ENCODE peak calls at places on chromosomes 13 and 19, in ten cellular contexts. E is breast epithelium, X is lung, V is mucosa of descending colon, L is astrocyte, Y is keratinocyte, U is bronchial epithelial cell, D is Calu3, I is neural progenitor cell, R is suprapubic skin. O is an unnamed sample.

GRCh38 chr13:41127746-41128145 is 4.9 kb downstream of the KBTBD6 start:
- DNase-seq in V (no peak), E (no peak), X (no peak), I (no peak), R (no peak), L (no peak), D (no peak), U (no peak), Y (no peak), O (no peak)

GRCh38 chr19:17109962-17110598 is 34.5 kb downstream of the MYO9B start:
- DNase-seq in R (no peak), L (no peak), Y (no peak), I (no peak), V (peak; percentile 52), D (no peak), E (no peak), U (no peak), X (peak; percentile 72), O (no peak)

GRCh38 chr13:41231786-41232185 is 31.6 kb downstream of the MTRF1 start:
- DNase-seq in Y (no peak), R (no peak), L (peak; percentile 6), X (peak; percentile 39), D (peak; percentile 54), I (no peak), U (peak; percentile 28), E (no peak), V (peak; percentile 80), O (no peak)

GRCh38 chr19:32916969-32917611 is 47.5 kb upstream of the SLC7A9 start:
- DNase-seq in L (no peak), E (no peak), X (no peak), V (no peak), D (no peak), R (no peak), I (no peak), Y (no peak), U (no peak), O (no peak)

GRCh38 chr19:41696402-41697197 is 8.5 kb upstream of the CEACAM7 start:
- DNase-seq in Y (no peak), D (peak; percentile 46), X (no peak), E (no peak), R (peak; percentile 62), I (no peak), U (no peak), V (peak; percentile 73), L (no peak), O (no peak)

GRCh38 chr19:36418287-36419001 is at the start of gene ZFP82:
- DNase-seq in E (peak; percentile 31), U (peak; percentile 37), D (no peak), L (peak; percentile 68), I (peak; percentile 95), X (peak; percentile 70), R (peak; percentile 83), Y (no peak), V (peak; percentile 78), O (peak; percentile 69)

GRCh38 chr13:43686557-43686956 is 100.2 kb downstream of the ENOX1 start:
- DNase-seq in X (no peak), L (peak; percentile 76), R (no peak), E (no peak), U (peak; percentile 80), Y (no peak), V (no peak), I (no peak), D (no peak), O (no peak)

GRCh38 chr13:49060698-49061387 is 85.1 kb downstream of the FNDC3A start:
- DNase-seq in I (no peak), E (no peak), X (no peak), L (no peak), D (no peak), U (peak; percentile 71), R (no peak), V (no peak), Y (no peak), O (no peak)

GRCh38 chr13:52827839-52828238 is 20.6 kb downstream of the PCDH8 start:
- DNase-seq in V (no peak), X (no peak), U (no peak), R (no peak), I (no peak), Y (no peak), E (no peak), L (no peak), D (no peak), O (no peak)

GRCh38 chr19:35142531-35143230 is 374 bp upstream of the FXYD7 start:
- DNase-seq in L (no peak), X (no peak), I (peak; percentile 84), U (no peak), Y (no peak), V (peak; percentile 65), E (no peak), R (no peak), D (peak; percentile 82), O (peak; percentile 69)

GRCh38 chr13:105341256-105341655 is 1194.2 kb downstream of the EFNB2 start:
- DNase-seq in V (no peak), I (no peak), X (no peak), L (no peak), D (no peak), U (no peak), Y (no peak), E (no peak), R (no peak), O (no peak)

GRCh38 chr19:50994129-50994528 is 7.3 kb downstream of the KLK8 start:
- DNase-seq in U (no peak), E (no peak), D (no peak), I (no peak), L (no peak), V (no peak), Y (no peak), X (no peak), R (no peak), O (no peak)

GRCh38 chr13:23859455-23859854 is 29.7 kb downstream of the MIPEP start:
- DNase-seq in U (peak; percentile 72), D (no peak), V (no peak), X (no peak), I (no peak), E (no peak), L (no peak), Y (no peak), R (no peak), O (no peak)

GRCh38 chr19:11263726-11264125 is 1.4 kb upstream of the DOCK6 start:
- DNase-seq in R (no peak), L (no peak), Y (no peak), U (no peak), V (no peak), E (no peak), I (no peak), X (no peak), D (no peak), O (no peak)

GRCh38 chr13:44932850-44933251 is 56.4 kb downstream of the NUFIP1 start:
- DNase-seq in E (no peak), I (no peak), X (no peak), Y (no peak), V (no peak), D (no peak), L (peak; percentile 60), U (peak; percentile 71), R (peak; percentile 15), O (no peak)

GRCh38 chr13:111280666-111281577 is 39.5 kb upstream of the TEX29 start:
- DNase-seq in U (peak; percentile 30), L (peak; percentile 72), D (no peak), E (no peak), I (no peak), V (no peak), Y (no peak), X (peak; percentile 13), R (no peak), O (no peak)

DNA sequence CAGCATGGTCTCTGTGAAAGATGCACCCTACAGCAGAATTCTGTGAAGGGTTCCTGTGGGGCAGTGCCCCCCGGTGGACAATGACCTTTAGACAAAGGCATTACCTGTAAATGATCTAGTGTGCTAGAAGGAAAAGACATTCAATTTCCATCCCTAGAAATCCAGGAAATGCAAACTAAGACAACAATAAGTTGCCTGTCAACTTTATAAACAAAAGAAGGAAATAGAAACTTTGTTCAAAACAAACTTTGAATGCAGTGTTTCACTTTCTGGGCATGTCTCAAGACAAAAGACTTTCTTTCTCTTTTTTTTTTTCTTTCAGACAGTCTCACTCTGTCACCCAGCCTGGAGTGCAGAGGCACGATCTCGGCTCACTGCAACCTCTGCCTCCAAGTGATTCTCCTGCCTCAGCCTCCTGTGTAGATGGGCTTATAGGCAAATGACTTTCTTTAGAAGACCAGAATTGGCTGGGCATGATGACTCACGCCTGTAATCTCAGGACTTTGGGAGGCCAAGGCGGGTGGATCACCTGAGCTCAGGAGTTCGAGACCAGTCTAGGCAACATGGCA is 15.5 kb downstream of the TEX101 start:
- DNase-seq in X (no peak), L (no peak), E (no peak), D (peak; percentile 75), I (no peak), Y (no peak), V (peak; percentile 41), R (no peak), U (no peak), O (no peak)
- TF ChIP-seq CTCF in X (no peak), L (no peak), E (no peak), D (peak; percentile 27), I (peak; percentile 32), Y (no peak), V (no peak), R (no peak), U (no peak), O (no peak)

DNA sequence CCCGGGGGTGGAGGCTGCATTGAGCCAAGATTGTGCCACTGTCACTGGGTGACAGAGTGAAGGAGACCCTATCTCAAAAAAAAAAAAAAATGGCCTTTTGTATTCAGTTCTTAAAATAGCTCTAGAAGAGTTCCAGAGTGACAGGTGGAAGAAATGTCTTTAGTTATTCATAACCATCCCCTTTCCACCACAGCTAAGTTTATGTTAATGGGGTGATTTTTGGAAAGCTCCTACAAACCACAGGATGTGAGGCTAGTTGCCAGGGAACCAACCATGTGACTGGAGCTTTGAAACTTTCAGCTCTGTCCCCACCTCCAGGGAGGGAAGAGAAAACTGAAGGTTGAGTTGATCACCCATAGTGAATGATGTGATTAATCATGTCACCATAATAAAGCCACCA is 6.9 kb downstream of the ZNF490 start:
- DNase-seq in X (no peak), D (no peak), I (no peak), E (no peak), Y (no peak), L (peak; percentile 80), U (no peak), V (no peak), R (no peak), O (no peak)
- TF ChIP-seq CTCF in X (no peak), D (no peak), I (no peak), E (no peak), Y (no peak), L (no peak), U (no peak), V (no peak), R (no peak), O (no peak)

DNA sequence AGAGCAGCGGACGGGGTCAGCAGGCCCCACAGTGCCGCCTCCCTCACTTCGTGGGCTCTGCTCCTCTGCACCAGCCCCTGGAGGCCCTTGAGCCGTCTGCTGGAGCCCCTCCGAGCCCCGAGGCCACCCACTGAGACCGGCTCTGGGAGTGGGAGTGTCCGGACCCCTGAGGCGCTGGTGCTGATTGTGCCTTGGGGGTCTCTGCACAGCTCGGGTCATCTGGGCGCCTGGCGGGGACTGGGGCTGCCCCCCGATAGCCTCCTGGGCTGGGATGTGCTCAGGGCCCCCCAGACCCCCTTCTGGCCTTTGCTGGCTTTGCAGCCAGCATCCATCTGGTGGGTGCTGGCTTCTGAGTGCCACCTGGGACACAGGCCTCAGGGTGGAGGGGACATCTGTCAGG is 15.4 kb downstream of the CBARP start:
- DNase-seq in V (no peak), X (no peak), U (no peak), L (no peak), R (no peak), Y (no peak), D (no peak), I (no peak), E (no peak), O (no peak)
- TF ChIP-seq CTCF in V (no peak), X (no peak), U (no peak), L (no peak), R (no peak), Y (no peak), D (no peak), I (no peak), E (no peak), O (no peak)

GRCh38 chr13:81540777-81541176 is 1199.9 kb upstream of the SPRY2 start:
- DNase-seq in Y (no peak), V (no peak), R (no peak), D (no peak), U (peak; percentile 7), I (peak; percentile 13), X (no peak), L (no peak), E (no peak), O (no peak)
- TF ChIP-seq CTCF in Y (peak; percentile 32), V (no peak), R (no peak), D (no peak), U (peak; percentile 23), I (peak; percentile 54), X (no peak), L (peak; percentile 36), E (no peak), O (peak; percentile 63)

O was measured in D721Med.